ENCODE peak calls at places on chromosomes 3 and 15, in ten cellular contexts. B is ovary, R is neuronal stem cell, K is stomach, H is tibial artery, M is dorsolateral prefrontal cortex, F is PC-3, U is HCT116, N is thyroid gland, S is GM23248. T is an unnamed sample. For H3K27me3, the result is how much of the 10 kb centered on the place peaks cover.

GRCh38 chr3:186653079-186653710 is 12.6 kb upstream of the HRG start:
- DNase-seq in B (no peak), R (no peak), K (no peak), H (no peak), M (no peak), F (no peak), U (no peak), N (no peak), S (no peak), T (no peak)

GRCh38 chr3:153756816-153757215 is 364.4 kb upstream of the ARHGEF26 start:
- DNase-seq in B (no peak), R (no peak), K (no peak), H (no peak), M (no peak), F (peak), U (no peak), N (no peak), S (peak), T (no peak)

GRCh38 chr3:17057316-17057715 is 172.6 kb downstream of the PLCL2 start:
- DNase-seq in B (no peak), R (no peak), K (no peak), H (no peak), M (no peak), F (no peak), U (no peak), N (no peak), S (peak), T (no peak)

GRCh38 chr15:71186971-71187960 is 72.0 kb downstream of the THSD4 start:
- DNase-seq in B (no peak), R (peak), K (no peak), H (no peak), M (no peak), F (no peak), U (no peak), N (no peak), S (no peak), T (no peak)

GRCh38 chr3:197593046-197593380 is 37.2 kb upstream of the BDH1 start:
- DNase-seq in B (no peak), R (no peak), K (no peak), H (no peak), M (no peak), F (no peak), U (no peak), N (no peak), S (no peak), T (no peak)

GRCh38 chr3:54426431-54426830 is 304.1 kb downstream of the CACNA2D3 start:
- DNase-seq in B (no peak), R (no peak), K (no peak), H (no peak), M (no peak), F (no peak), U (no peak), N (no peak), S (no peak), T (no peak)

GRCh38 chr3:173685471-173685870 is 287.9 kb downstream of the NLGN1 start:
- DNase-seq in B (no peak), R (no peak), K (no peak), H (no peak), M (no peak), F (no peak), U (no peak), N (no peak), S (no peak), T (no peak)

GRCh38 chr15:41512512-41513281 is 930 bp downstream of the LTK start:
- DNase-seq in B (no peak), R (no peak), K (peak), H (no peak), M (no peak), F (no peak), U (no peak), N (peak), S (peak), T (no peak)

GRCh38 chr3:148648685-148649352 is 48.9 kb upstream of the AGTR1 start:
- DNase-seq in B (no peak), R (no peak), K (no peak), H (no peak), M (no peak), F (no peak), U (no peak), N (no peak), S (peak), T (no peak)

GRCh38 chr3:172987268-172987667 is 153.8 kb downstream of the SPATA16 start:
- DNase-seq in B (no peak), R (no peak), K (no peak), H (no peak), M (no peak), F (peak), U (peak), N (no peak), S (no peak), T (no peak)

GRCh38 chr3:7713724-7714123 is 787.9 kb upstream of the LMCD1 start:
- DNase-seq in B (no peak), R (no peak), K (no peak), H (no peak), M (no peak), F (no peak), U (no peak), N (no peak), S (no peak), T (no peak)

GRCh38 chr3:30548605-30549004 is 57.8 kb upstream of the TGFBR2 start:
- DNase-seq in B (no peak), R (no peak), K (no peak), H (no peak), M (no peak), F (peak), U (no peak), N (no peak), S (peak), T (no peak)

GRCh38 chr3:38006445-38006995 is 15.9 kb downstream of the VILL start:
- DNase-seq in B (no peak), R (no peak), K (no peak), H (no peak), M (no peak), F (no peak), U (no peak), N (no peak), S (no peak), T (no peak)

GRCh38 chr15:77959094-77959879 is 118.2 kb downstream of the TBC1D2B start:
- DNase-seq in B (peak), R (peak), K (peak), H (peak), M (peak), F (peak), U (peak), N (peak), S (peak), T (peak)

GRCh38 chr3:12445523-12446240 is 38.6 kb upstream of the TSEN2 start:
- DNase-seq in B (no peak), R (no peak), K (no peak), H (no peak), M (no peak), F (no peak), U (no peak), N (no peak), S (no peak), T (peak)

GRCh38 chr3:101720851-101721649 is 3.4 kb upstream of the CEP97 start:
- DNase-seq in B (no peak), R (no peak), K (no peak), H (no peak), M (no peak), F (no peak), U (no peak), N (no peak), S (peak), T (no peak)

GRCh38 chr3:183815565-183815943 is 9.8 kb downstream of the MAP6D1 start:
- DNase-seq in B (no peak), R (no peak), K (no peak), H (no peak), M (no peak), F (no peak), U (no peak), N (no peak), S (no peak), T (no peak)

GRCh38 chr15:75029378-75030022 is 6.1 kb downstream of the PPCDC start:
- DNase-seq in B (peak), R (peak), K (peak), H (peak), M (peak), F (peak), U (peak), N (peak), S (peak), T (peak)

GRCh38 chr15:99249270-99249817 is at the start of gene TTC23:
- DNase-seq in B (peak), R (peak), K (no peak), H (peak), M (no peak), F (peak), U (peak), N (peak), S (peak), T (no peak)

GRCh38 chr3:89446593-89446992 is 339.2 kb downstream of the EPHA3 start:
- DNase-seq in B (no peak), R (no peak), K (no peak), H (no peak), M (no peak), F (no peak), U (no peak), N (no peak), S (no peak), T (no peak)

GRCh38 chr15:45200799-45201556 is 13.2 kb upstream of the SHF start:
- DNase-seq in B (peak), R (peak), K (peak), H (peak), M (peak), F (peak), U (peak), N (peak), S (peak), T (peak)

GRCh38 chr3:45056608-45057301 is 30.7 kb downstream of the CLEC3B start:
- DNase-seq in B (no peak), R (no peak), K (no peak), H (no peak), M (no peak), F (no peak), U (no peak), N (peak), S (no peak), T (no peak)

GRCh38 chr3:45057557-45057956 is 31.5 kb downstream of the CLEC3B start:
- DNase-seq in B (no peak), R (no peak), K (no peak), H (no peak), M (no peak), F (peak), U (no peak), N (no peak), S (no peak), T (no peak)

GRCh38 chr3:45054196-45054857 is 28.2 kb downstream of the CLEC3B start:
- DNase-seq in B (no peak), R (no peak), K (no peak), H (peak), M (no peak), F (peak), U (no peak), N (no peak), S (peak), T (no peak)

GRCh38 chr3:45055032-45055410 is 28.9 kb downstream of the CLEC3B start:
- DNase-seq in B (no peak), R (no peak), K (no peak), H (no peak), M (no peak), F (peak), U (no peak), N (no peak), S (peak), T (no peak)

DNA sequence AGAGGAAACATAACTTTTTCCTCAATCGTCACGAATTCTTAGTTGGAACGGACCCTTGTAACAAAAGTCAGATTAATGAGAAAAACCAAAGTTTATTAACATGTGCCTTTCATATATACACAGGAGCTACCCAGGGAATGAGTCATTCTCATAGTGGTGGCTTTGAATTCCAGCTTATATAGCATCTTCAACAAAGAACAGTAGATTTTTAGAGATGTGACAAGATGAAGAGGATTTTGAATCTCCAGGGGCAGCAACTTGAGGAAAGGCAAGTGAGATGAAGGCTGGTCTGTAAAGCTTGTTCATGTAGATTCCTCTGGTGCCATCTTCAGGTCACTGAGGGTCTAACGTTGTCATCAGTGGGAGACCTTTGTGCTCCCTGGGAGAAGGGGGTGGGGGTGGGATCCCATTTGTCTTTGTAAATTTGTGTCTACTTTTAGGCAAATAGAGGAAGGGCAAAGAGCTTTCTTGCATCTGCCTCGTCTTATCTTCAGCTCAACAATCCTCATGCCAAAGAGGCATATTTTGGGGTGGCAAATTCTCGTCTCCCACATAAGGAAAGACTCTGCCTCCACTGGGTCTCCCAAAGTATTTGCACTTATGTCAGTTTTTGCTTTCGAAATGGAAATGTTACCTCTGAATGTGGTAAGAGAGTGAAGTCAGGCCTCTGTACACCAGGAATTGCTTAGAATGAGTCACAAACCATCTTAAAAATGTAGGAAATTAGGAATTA is 29.5 kb downstream of the CLEC3B start:
- DNase-seq in B (no peak), R (no peak), K (no peak), H (no peak), M (no peak), F (peak), U (no peak), N (no peak), S (peak), T (no peak)
- H3K27me3 ChIP-seq in B (under half), R (under half), K (under half), H (under half), M (under half), F (under half), U (under half), N (under half), S (under half), T (under half)

GRCh38 chr15:85474700-85475316 is 94.4 kb downstream of the AKAP13 start:
- DNase-seq in B (no peak), R (no peak), K (no peak), H (no peak), M (no peak), F (peak), U (peak), N (no peak), S (no peak), T (no peak)

GRCh38 chr15:85477730-85478129 is 97.3 kb downstream of the AKAP13 start:
- DNase-seq in B (no peak), R (no peak), K (no peak), H (no peak), M (no peak), F (peak), U (no peak), N (peak), S (peak), T (no peak)

GRCh38 chr15:85477061-85477460 is 96.7 kb downstream of the AKAP13 start:
- DNase-seq in B (no peak), R (no peak), K (no peak), H (no peak), M (no peak), F (no peak), U (no peak), N (no peak), S (peak), T (no peak)

GRCh38 chr15:85475317-85475701 is 94.9 kb downstream of the AKAP13 start:
- DNase-seq in B (no peak), R (no peak), K (no peak), H (no peak), M (no peak), F (no peak), U (no peak), N (no peak), S (peak), T (no peak)

DNA sequence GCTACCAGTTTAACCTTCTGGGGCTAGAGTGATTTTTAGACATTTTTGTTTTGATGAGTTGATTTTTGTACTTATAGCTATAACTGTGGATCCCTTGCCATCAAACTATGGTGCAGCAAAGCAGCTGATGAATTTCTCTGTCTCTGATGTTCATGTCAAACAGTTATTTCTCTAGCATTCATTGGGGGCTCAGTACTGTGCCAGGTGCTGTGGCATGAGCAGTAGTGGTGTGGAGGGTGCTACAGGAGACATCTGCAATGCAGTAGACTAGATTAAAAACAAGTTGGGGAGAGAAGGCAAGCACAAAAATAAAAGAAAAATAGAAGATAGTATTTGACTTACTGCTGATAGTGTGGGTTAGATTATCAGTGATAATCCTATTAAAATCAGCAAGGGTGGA is 95.3 kb downstream of the AKAP13 start:
- DNase-seq in B (no peak), R (no peak), K (no peak), H (no peak), M (no peak), F (no peak), U (no peak), N (no peak), S (no peak), T (no peak)
- H3K4me3 ChIP-seq in B (no peak), R (no peak), K (no peak), H (no peak), M (no peak), F (no peak), U (no peak), N (no peak), S (no peak), T (no peak)

DNA sequence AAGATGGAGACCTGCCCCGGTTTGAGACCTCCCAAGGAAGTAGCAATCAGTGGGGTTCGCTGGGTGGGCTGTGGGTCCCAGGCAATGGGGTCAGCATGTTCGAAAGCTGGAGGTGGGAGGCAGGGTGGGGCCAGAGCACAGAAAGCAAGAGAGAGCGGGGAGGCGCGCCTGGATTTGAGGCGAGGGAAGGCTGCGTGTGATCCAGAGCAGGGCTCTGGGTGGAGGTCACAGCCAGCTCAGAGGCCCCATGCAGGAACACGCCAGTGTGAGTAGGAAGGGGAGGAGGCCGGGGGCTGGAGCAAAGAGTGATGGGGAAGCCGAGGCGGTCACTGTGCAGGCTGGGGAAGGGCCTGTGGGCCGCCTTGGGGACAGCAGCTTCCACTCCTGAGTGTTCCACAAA is 8.8 kb downstream of the DNAJB8 start:
- DNase-seq in B (no peak), R (no peak), K (no peak), H (no peak), M (no peak), F (no peak), U (no peak), N (no peak), S (no peak), T (no peak)
- H3K27me3 ChIP-seq in B (under half), R (half or more), K (under half), H (under half), M (under half), F (under half), U (under half), N (under half), S (under half), T (under half)

GRCh38 chr15:68275165-68275746 is 2.3 kb upstream of the FEM1B start:
- DNase-seq in B (no peak), R (no peak), K (peak), H (no peak), M (no peak), F (peak), U (no peak), N (no peak), S (no peak), T (no peak)
- H3K4me3 ChIP-seq in B (no peak), R (no peak), K (no peak), H (no peak), M (no peak), F (no peak), U (no peak), N (no peak), S (no peak), T (no peak)

GRCh38 chr3:194104041-194104751 is 31.8 kb upstream of the HES1 start:
- DNase-seq in B (no peak), R (no peak), K (no peak), H (no peak), M (no peak), F (peak), U (no peak), N (no peak), S (no peak), T (no peak)
- H3K27me3 ChIP-seq in B (under half), R (half or more), K (under half), H (half or more), M (under half), F (under half), U (under half), N (under half), S (half or more), T (under half)

GRCh38 chr3:19702416-19703078 is 231.5 kb downstream of the EFHB start:
- DNase-seq in B (no peak), R (no peak), K (no peak), H (no peak), M (no peak), F (no peak), U (no peak), N (no peak), S (no peak), T (no peak)
- H3K4me3 ChIP-seq in B (no peak), R (no peak), K (no peak), H (no peak), M (no peak), F (no peak), U (no peak), N (no peak), S (no peak), T (no peak)

GRCh38 chr3:141410408-141410807 is 42.1 kb downstream of the ZBTB38 start:
- DNase-seq in B (peak), R (no peak), K (no peak), H (peak), M (no peak), F (no peak), U (no peak), N (peak), S (peak), T (peak)
- H3K27me3 ChIP-seq in B (under half), R (under half), K (under half), H (under half), M (under half), F (under half), U (under half), N (under half), S (under half), T (under half)

GRCh38 chr3:193842832-193843446 is 249.9 kb downstream of the OPA1 start:
- DNase-seq in B (no peak), R (no peak), K (no peak), H (no peak), M (no peak), F (no peak), U (no peak), N (no peak), S (no peak), T (no peak)

GRCh38 chr3:193841581-193841980 is 248.6 kb downstream of the OPA1 start:
- DNase-seq in B (no peak), R (no peak), K (no peak), H (no peak), M (no peak), F (no peak), U (no peak), N (no peak), S (no peak), T (no peak)

GRCh38 chr3:193837347-193837827 is 244.4 kb downstream of the OPA1 start:
- DNase-seq in B (no peak), R (no peak), K (no peak), H (no peak), M (no peak), F (no peak), U (no peak), N (no peak), S (no peak), T (no peak)

GRCh38 chr3:193842029-193842782 is 249.2 kb downstream of the OPA1 start:
- DNase-seq in B (no peak), R (no peak), K (peak), H (peak), M (no peak), F (no peak), U (no peak), N (no peak), S (no peak), T (no peak)

GRCh38 chr3:193840111-193840641 is 247.2 kb downstream of the OPA1 start:
- DNase-seq in B (no peak), R (no peak), K (no peak), H (no peak), M (no peak), F (peak), U (no peak), N (no peak), S (no peak), T (no peak)
- H3K4me3 ChIP-seq in B (no peak), R (no peak), K (no peak), H (no peak), M (no peak), F (peak), U (no peak), N (no peak), S (no peak), T (no peak)

GRCh38 chr3:181721369-181721768 is 9.6 kb downstream of the SOX2 start:
- DNase-seq in B (no peak), R (no peak), K (no peak), H (no peak), M (no peak), F (no peak), U (no peak), N (no peak), S (no peak), T (no peak)
- H3K27me3 ChIP-seq in B (under half), R (under half), K (under half), H (half or more), M (half or more), F (half or more), U (under half), N (half or more), S (half or more), T (half or more)

DNA sequence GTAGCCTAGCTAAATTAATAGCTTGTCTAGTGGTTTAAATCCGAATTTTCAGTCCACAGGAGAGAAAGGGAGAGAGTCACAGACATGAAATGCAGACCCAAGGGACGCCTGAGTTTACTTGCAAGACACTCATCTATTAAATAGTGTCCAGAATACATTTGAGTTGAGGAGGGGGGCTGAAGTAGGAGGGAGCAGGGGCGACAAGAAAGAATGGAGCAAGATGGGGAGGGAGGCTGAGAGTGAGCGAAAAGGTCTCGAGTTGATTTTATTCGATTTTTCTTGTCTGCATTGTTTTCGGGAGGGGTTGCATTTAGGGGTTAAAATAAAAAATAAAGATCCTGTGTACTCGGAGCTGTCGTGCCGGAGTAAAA is 4.2 kb upstream of the MECOM start:
- DNase-seq in B (no peak), R (peak), K (no peak), H (no peak), M (no peak), F (no peak), U (no peak), N (no peak), S (no peak), T (no peak)
- H3K4me3 ChIP-seq in B (no peak), R (no peak), K (peak), H (no peak), M (no peak), F (peak), U (no peak), N (no peak), S (no peak), T (no peak)

T was measured in sigmoid colon.